ENCODE peak calls at places on chromosomes 1 and 21, in nine cellular contexts. One of them, this sample, is unnamed.

GRCh38 chr1:5936621-5937372 is 55.4 kb downstream of the NPHP4 start:
- DNase-seq in CD4-positive, CD25-positive, alpha-beta regulatory T cell: no peak
- DNase-seq in IMR-90: no peak
- DNase-seq in psoas muscle: no peak
- DNase-seq in NCI-H82: no peak
- DNase-seq in SJSA1: no peak
- DNase-seq in NCI-H1092 treated with DMSO at 0.1 percent for 48 hours: no peak
- DNase-seq in OCI-LY7: no peak
- DNase-seq in CD4-positive, alpha-beta T cell: no peak
- DNase-seq in this sample: no peak

GRCh38 chr1:9840176-9840575 is 16.4 kb upstream of the CLSTN1 start:
- DNase-seq in CD4-positive, CD25-positive, alpha-beta regulatory T cell: no peak
- DNase-seq in IMR-90: no peak
- DNase-seq in NCI-H82: peak
- DNase-seq in CD4-positive, alpha-beta T cell: no peak
- DNase-seq in OCI-LY7: no peak
- DNase-seq in SJSA1: no peak
- DNase-seq in NCI-H1092 treated with DMSO at 0.1 percent for 48 hours: peak
- DNase-seq in psoas muscle: no peak
- DNase-seq in this sample: no peak

GRCh38 chr1:58649555-58649954 is 50.3 kb downstream of the MYSM1 start:
- DNase-seq in CD4-positive, CD25-positive, alpha-beta regulatory T cell: peak
- DNase-seq in psoas muscle: no peak
- DNase-seq in NCI-H82: peak
- DNase-seq in CD4-positive, alpha-beta T cell: peak
- DNase-seq in IMR-90: no peak
- DNase-seq in OCI-LY7: no peak
- DNase-seq in SJSA1: no peak
- DNase-seq in NCI-H1092 treated with DMSO at 0.1 percent for 48 hours: no peak
- DNase-seq in this sample: no peak

GRCh38 chr1:110216844-110217444 is 6.8 kb downstream of the KCNC4 start:
- DNase-seq in NCI-H82: no peak
- DNase-seq in NCI-H1092 treated with DMSO at 0.1 percent for 48 hours: no peak
- DNase-seq in OCI-LY7: no peak
- DNase-seq in psoas muscle: no peak
- DNase-seq in CD4-positive, CD25-positive, alpha-beta regulatory T cell: no peak
- DNase-seq in SJSA1: no peak
- DNase-seq in IMR-90: no peak
- DNase-seq in CD4-positive, alpha-beta T cell: no peak
- DNase-seq in this sample: no peak

GRCh38 chr1:18739956-18740355 is 109.3 kb downstream of the PAX7 start:
- DNase-seq in psoas muscle: no peak
- DNase-seq in CD4-positive, CD25-positive, alpha-beta regulatory T cell: no peak
- DNase-seq in NCI-H82: no peak
- DNase-seq in OCI-LY7: no peak
- DNase-seq in CD4-positive, alpha-beta T cell: no peak
- DNase-seq in IMR-90: no peak
- DNase-seq in SJSA1: no peak
- DNase-seq in NCI-H1092 treated with DMSO at 0.1 percent for 48 hours: no peak
- DNase-seq in this sample: no peak

GRCh38 chr21:42688841-42689371 is 35.5 kb downstream of the PDE9A start:
- DNase-seq in IMR-90: no peak
- DNase-seq in SJSA1: no peak
- DNase-seq in psoas muscle: no peak
- DNase-seq in CD4-positive, CD25-positive, alpha-beta regulatory T cell: no peak
- DNase-seq in NCI-H82: no peak
- DNase-seq in OCI-LY7: no peak
- DNase-seq in CD4-positive, alpha-beta T cell: no peak
- DNase-seq in NCI-H1092 treated with DMSO at 0.1 percent for 48 hours: no peak
- DNase-seq in this sample: no peak

GRCh38 chr1:220770245-220770913 is 16.3 kb upstream of the MTARC1 start:
- DNase-seq in CD4-positive, CD25-positive, alpha-beta regulatory T cell: no peak
- DNase-seq in IMR-90: no peak
- DNase-seq in SJSA1: no peak
- DNase-seq in CD4-positive, alpha-beta T cell: no peak
- DNase-seq in OCI-LY7: no peak
- DNase-seq in psoas muscle: no peak
- DNase-seq in NCI-H82: no peak
- DNase-seq in NCI-H1092 treated with DMSO at 0.1 percent for 48 hours: no peak
- DNase-seq in this sample: no peak

GRCh38 chr1:31831397-31832378 is 15.9 kb upstream of the SPOCD1 start:
- DNase-seq in NCI-H1092 treated with DMSO at 0.1 percent for 48 hours: no peak
- DNase-seq in psoas muscle: no peak
- DNase-seq in NCI-H82: no peak
- DNase-seq in CD4-positive, CD25-positive, alpha-beta regulatory T cell: no peak
- DNase-seq in IMR-90: peak
- DNase-seq in SJSA1: no peak
- DNase-seq in CD4-positive, alpha-beta T cell: no peak
- DNase-seq in OCI-LY7: no peak
- DNase-seq in this sample: no peak

GRCh38 chr21:16419188-16419874 is 689.5 kb downstream of the USP25 start:
- DNase-seq in NCI-H82: peak
- DNase-seq in IMR-90: peak
- DNase-seq in CD4-positive, alpha-beta T cell: no peak
- DNase-seq in OCI-LY7: no peak
- DNase-seq in psoas muscle: peak
- DNase-seq in CD4-positive, CD25-positive, alpha-beta regulatory T cell: no peak
- DNase-seq in SJSA1: peak
- DNase-seq in NCI-H1092 treated with DMSO at 0.1 percent for 48 hours: peak
- DNase-seq in this sample: peak

This sample was measured in HAP-1.